ENCODE peak calls at places on chromosomes 11 and 22, in nine cellular contexts. One of them, this sample, is unnamed.

GRCh38 chr22:37604875-37605274 is 3.8 kb upstream of the GGA1 start:
- DNase-seq in coronary artery: no peak
- DNase-seq in T-helper 2 cell: no peak
- DNase-seq in endothelial cell: no peak
- DNase-seq in cardiac fibroblast: no peak
- DNase-seq in naive thymus-derived CD8-positive, alpha-beta T cell: peak
- DNase-seq in hippocampal formation: no peak
- DNase-seq in astrocyte of the cerebellum: no peak
- DNase-seq in WERI-Rb-1: no peak
- DNase-seq in this sample: no peak

GRCh38 chr11:85766801-85767200 is 44.1 kb downstream of the SYTL2 start:
- DNase-seq in cardiac fibroblast: no peak
- DNase-seq in WERI-Rb-1: no peak
- DNase-seq in T-helper 2 cell: no peak
- DNase-seq in naive thymus-derived CD8-positive, alpha-beta T cell: no peak
- DNase-seq in coronary artery: no peak
- DNase-seq in hippocampal formation: no peak
- DNase-seq in endothelial cell: no peak
- DNase-seq in astrocyte of the cerebellum: no peak
- DNase-seq in this sample: no peak

GRCh38 chr22:22431271-22432220 is 77.0 kb downstream of the ZNF280B start:
- DNase-seq in endothelial cell: peak
- DNase-seq in WERI-Rb-1: peak
- DNase-seq in astrocyte of the cerebellum: peak
- DNase-seq in naive thymus-derived CD8-positive, alpha-beta T cell: peak
- DNase-seq in hippocampal formation: peak
- DNase-seq in coronary artery: no peak
- DNase-seq in T-helper 2 cell: no peak
- DNase-seq in cardiac fibroblast: peak
- DNase-seq in this sample: peak

GRCh38 chr22:24752091-24752623 is 22.4 kb downstream of the PIWIL3 start:
- DNase-seq in hippocampal formation: no peak
- DNase-seq in T-helper 2 cell: no peak
- DNase-seq in WERI-Rb-1: no peak
- DNase-seq in cardiac fibroblast: no peak
- DNase-seq in astrocyte of the cerebellum: no peak
- DNase-seq in coronary artery: no peak
- DNase-seq in endothelial cell: no peak
- DNase-seq in naive thymus-derived CD8-positive, alpha-beta T cell: no peak
- DNase-seq in this sample: no peak

GRCh38 chr11:18834754-18835466 is 43.3 kb upstream of the PTPN5 start:
- DNase-seq in cardiac fibroblast: no peak
- DNase-seq in endothelial cell: no peak
- DNase-seq in astrocyte of the cerebellum: no peak
- DNase-seq in coronary artery: no peak
- DNase-seq in WERI-Rb-1: no peak
- DNase-seq in T-helper 2 cell: no peak
- DNase-seq in hippocampal formation: no peak
- DNase-seq in naive thymus-derived CD8-positive, alpha-beta T cell: no peak
- DNase-seq in this sample: no peak

GRCh38 chr11:68373810-68374501 is 61.6 kb downstream of the LRP5 start:
- DNase-seq in endothelial cell: no peak
- DNase-seq in cardiac fibroblast: peak
- DNase-seq in astrocyte of the cerebellum: no peak
- DNase-seq in coronary artery: no peak
- DNase-seq in hippocampal formation: peak
- DNase-seq in T-helper 2 cell: no peak
- DNase-seq in naive thymus-derived CD8-positive, alpha-beta T cell: no peak
- DNase-seq in WERI-Rb-1: peak
- DNase-seq in this sample: peak

GRCh38 chr11:78094250-78094649 is 14.6 kb upstream of the NDUFC2 start:
- DNase-seq in naive thymus-derived CD8-positive, alpha-beta T cell: no peak
- DNase-seq in endothelial cell: no peak
- DNase-seq in cardiac fibroblast: no peak
- DNase-seq in hippocampal formation: no peak
- DNase-seq in astrocyte of the cerebellum: no peak
- DNase-seq in WERI-Rb-1: no peak
- DNase-seq in T-helper 2 cell: no peak
- DNase-seq in coronary artery: no peak
- DNase-seq in this sample: no peak

GRCh38 chr11:31813242-31813960 is 2.3 kb upstream of the PAX6 start:
- DNase-seq in naive thymus-derived CD8-positive, alpha-beta T cell: no peak
- DNase-seq in coronary artery: no peak
- DNase-seq in WERI-Rb-1: no peak
- DNase-seq in cardiac fibroblast: no peak
- DNase-seq in endothelial cell: no peak
- DNase-seq in astrocyte of the cerebellum: no peak
- DNase-seq in T-helper 2 cell: no peak
- DNase-seq in hippocampal formation: no peak
- DNase-seq in this sample: peak

GRCh38 chr22:43409800-43410199 is 2.0 kb upstream of the MPPED1 start:
- DNase-seq in WERI-Rb-1: no peak
- DNase-seq in cardiac fibroblast: no peak
- DNase-seq in hippocampal formation: no peak
- DNase-seq in astrocyte of the cerebellum: no peak
- DNase-seq in naive thymus-derived CD8-positive, alpha-beta T cell: no peak
- DNase-seq in coronary artery: no peak
- DNase-seq in endothelial cell: no peak
- DNase-seq in T-helper 2 cell: no peak
- DNase-seq in this sample: no peak

GRCh38 chr11:65952052-65952521 is 6.8 kb downstream of the TSGA10IP start:
- DNase-seq in WERI-Rb-1: no peak
- DNase-seq in naive thymus-derived CD8-positive, alpha-beta T cell: no peak
- DNase-seq in hippocampal formation: no peak
- DNase-seq in cardiac fibroblast: no peak
- DNase-seq in astrocyte of the cerebellum: no peak
- DNase-seq in coronary artery: no peak
- DNase-seq in T-helper 2 cell: no peak
- DNase-seq in endothelial cell: no peak
- DNase-seq in this sample: no peak

GRCh38 chr11:46367244-46367915 is 14.1 kb upstream of the MDK start:
- DNase-seq in cardiac fibroblast: peak
- DNase-seq in astrocyte of the cerebellum: no peak
- DNase-seq in WERI-Rb-1: peak
- DNase-seq in T-helper 2 cell: peak
- DNase-seq in endothelial cell: peak
- DNase-seq in coronary artery: no peak
- DNase-seq in naive thymus-derived CD8-positive, alpha-beta T cell: peak
- DNase-seq in hippocampal formation: peak
- DNase-seq in this sample: peak

GRCh38 chr11:12689029-12689755 is 15.0 kb downstream of the TEAD1 start:
- DNase-seq in astrocyte of the cerebellum: no peak
- DNase-seq in WERI-Rb-1: no peak
- DNase-seq in T-helper 2 cell: no peak
- DNase-seq in cardiac fibroblast: no peak
- DNase-seq in endothelial cell: no peak
- DNase-seq in hippocampal formation: no peak
- DNase-seq in naive thymus-derived CD8-positive, alpha-beta T cell: no peak
- DNase-seq in coronary artery: no peak
- DNase-seq in this sample: no peak

GRCh38 chr11:129865701-129866100 is 29.7 kb downstream of the NFRKB start:
- DNase-seq in cardiac fibroblast: no peak
- DNase-seq in WERI-Rb-1: no peak
- DNase-seq in hippocampal formation: no peak
- DNase-seq in naive thymus-derived CD8-positive, alpha-beta T cell: no peak
- DNase-seq in T-helper 2 cell: no peak
- DNase-seq in astrocyte of the cerebellum: no peak
- DNase-seq in coronary artery: peak
- DNase-seq in endothelial cell: no peak
- DNase-seq in this sample: no peak

GRCh38 chr11:17479284-17480214 is 2.9 kb upstream of the ABCC8 start:
- DNase-seq in astrocyte of the cerebellum: no peak
- DNase-seq in T-helper 2 cell: no peak
- DNase-seq in WERI-Rb-1: peak
- DNase-seq in cardiac fibroblast: peak
- DNase-seq in hippocampal formation: peak
- DNase-seq in naive thymus-derived CD8-positive, alpha-beta T cell: no peak
- DNase-seq in endothelial cell: peak
- DNase-seq in coronary artery: no peak
- DNase-seq in this sample: peak

GRCh38 chr22:19105867-19106802 is 16.1 kb downstream of the DGCR2 start:
- DNase-seq in cardiac fibroblast: no peak
- DNase-seq in T-helper 2 cell: no peak
- DNase-seq in WERI-Rb-1: no peak
- DNase-seq in hippocampal formation: no peak
- DNase-seq in endothelial cell: peak
- DNase-seq in astrocyte of the cerebellum: no peak
- DNase-seq in coronary artery: no peak
- DNase-seq in naive thymus-derived CD8-positive, alpha-beta T cell: peak
- DNase-seq in this sample: no peak

GRCh38 chr11:32088117-32088941 is 2.5 kb upstream of the RCN1 start:
- DNase-seq in coronary artery: peak
- DNase-seq in endothelial cell: no peak
- DNase-seq in cardiac fibroblast: peak
- DNase-seq in astrocyte of the cerebellum: peak
- DNase-seq in T-helper 2 cell: no peak
- DNase-seq in hippocampal formation: no peak
- DNase-seq in naive thymus-derived CD8-positive, alpha-beta T cell: no peak
- DNase-seq in WERI-Rb-1: no peak
- DNase-seq in this sample: peak

GRCh38 chr11:68050371-68050841 is 11.6 kb downstream of the TCIRG1 start:
- DNase-seq in WERI-Rb-1: no peak
- DNase-seq in endothelial cell: no peak
- DNase-seq in hippocampal formation: no peak
- DNase-seq in naive thymus-derived CD8-positive, alpha-beta T cell: no peak
- DNase-seq in astrocyte of the cerebellum: no peak
- DNase-seq in cardiac fibroblast: no peak
- DNase-seq in T-helper 2 cell: no peak
- DNase-seq in coronary artery: no peak
- DNase-seq in this sample: no peak

GRCh38 chr11:77602385-77603105 is 12.8 kb downstream of the AQP11 start:
- DNase-seq in hippocampal formation: no peak
- DNase-seq in endothelial cell: no peak
- DNase-seq in cardiac fibroblast: peak
- DNase-seq in coronary artery: no peak
- DNase-seq in naive thymus-derived CD8-positive, alpha-beta T cell: no peak
- DNase-seq in WERI-Rb-1: no peak
- DNase-seq in T-helper 2 cell: no peak
- DNase-seq in astrocyte of the cerebellum: peak
- DNase-seq in this sample: peak

GRCh38 chr11:15923169-15923568 is 433.2 kb downstream of the SOX6 start:
- DNase-seq in hippocampal formation: no peak
- DNase-seq in endothelial cell: no peak
- DNase-seq in naive thymus-derived CD8-positive, alpha-beta T cell: no peak
- DNase-seq in T-helper 2 cell: no peak
- DNase-seq in astrocyte of the cerebellum: no peak
- DNase-seq in WERI-Rb-1: no peak
- DNase-seq in coronary artery: no peak
- DNase-seq in cardiac fibroblast: no peak
- DNase-seq in this sample: no peak

GRCh38 chr11:86117706-86118050 is 48.8 kb upstream of the PICALM start:
- DNase-seq in coronary artery: no peak
- DNase-seq in astrocyte of the cerebellum: no peak
- DNase-seq in hippocampal formation: no peak
- DNase-seq in WERI-Rb-1: no peak
- DNase-seq in T-helper 2 cell: no peak
- DNase-seq in naive thymus-derived CD8-positive, alpha-beta T cell: no peak
- DNase-seq in cardiac fibroblast: no peak
- DNase-seq in endothelial cell: no peak
- DNase-seq in this sample: no peak

GRCh38 chr11:56910785-56911184 is 77.9 kb upstream of the OR5AK2 start:
- DNase-seq in endothelial cell: no peak
- DNase-seq in naive thymus-derived CD8-positive, alpha-beta T cell: no peak
- DNase-seq in coronary artery: no peak
- DNase-seq in T-helper 2 cell: no peak
- DNase-seq in astrocyte of the cerebellum: no peak
- DNase-seq in cardiac fibroblast: peak
- DNase-seq in hippocampal formation: no peak
- DNase-seq in WERI-Rb-1: no peak
- DNase-seq in this sample: no peak

GRCh38 chr11:10899542-10899830 is 41.6 kb upstream of the ZBED5 start:
- DNase-seq in T-helper 2 cell: no peak
- DNase-seq in hippocampal formation: no peak
- DNase-seq in endothelial cell: no peak
- DNase-seq in WERI-Rb-1: peak
- DNase-seq in naive thymus-derived CD8-positive, alpha-beta T cell: no peak
- DNase-seq in cardiac fibroblast: no peak
- DNase-seq in astrocyte of the cerebellum: no peak
- DNase-seq in coronary artery: peak
- DNase-seq in this sample: peak

GRCh38 chr11:44601471-44602370 is 36.3 kb downstream of the CD82 start:
- DNase-seq in WERI-Rb-1: no peak
- DNase-seq in coronary artery: no peak
- DNase-seq in cardiac fibroblast: no peak
- DNase-seq in astrocyte of the cerebellum: no peak
- DNase-seq in T-helper 2 cell: no peak
- DNase-seq in hippocampal formation: no peak
- DNase-seq in naive thymus-derived CD8-positive, alpha-beta T cell: no peak
- DNase-seq in endothelial cell: no peak
- DNase-seq in this sample: no peak

GRCh38 chr22:40418366-40419201 is 48.2 kb downstream of the SGSM3 start:
- DNase-seq in astrocyte of the cerebellum: no peak
- DNase-seq in endothelial cell: no peak
- DNase-seq in coronary artery: no peak
- DNase-seq in naive thymus-derived CD8-positive, alpha-beta T cell: peak
- DNase-seq in cardiac fibroblast: no peak
- DNase-seq in WERI-Rb-1: peak
- DNase-seq in T-helper 2 cell: no peak
- DNase-seq in hippocampal formation: peak
- DNase-seq in this sample: no peak

GRCh38 chr22:38531251-38531956 is 25.3 kb upstream of the DDX17 start:
- DNase-seq in cardiac fibroblast: no peak
- DNase-seq in astrocyte of the cerebellum: no peak
- DNase-seq in hippocampal formation: no peak
- DNase-seq in T-helper 2 cell: no peak
- DNase-seq in coronary artery: no peak
- DNase-seq in naive thymus-derived CD8-positive, alpha-beta T cell: no peak
- DNase-seq in endothelial cell: no peak
- DNase-seq in WERI-Rb-1: no peak
- DNase-seq in this sample: no peak

GRCh38 chr11:124602193-124602592 is 9.0 kb upstream of the PANX3 start:
- DNase-seq in T-helper 2 cell: no peak
- DNase-seq in WERI-Rb-1: no peak
- DNase-seq in endothelial cell: no peak
- DNase-seq in hippocampal formation: no peak
- DNase-seq in coronary artery: no peak
- DNase-seq in cardiac fibroblast: no peak
- DNase-seq in astrocyte of the cerebellum: no peak
- DNase-seq in naive thymus-derived CD8-positive, alpha-beta T cell: no peak
- DNase-seq in this sample: peak

This sample was measured in fibroblast of lung.